ENCODE peak calls at places on chromosomes 6 and 20, in four cellular contexts. One of them, this sample, is unnamed.
A peak's percentile ranks its signal among the peaks of the same experiment; 100 is the strongest.

GRCh38 chr6:124223596-124223995 is 419.9 kb downstream of the NKAIN2 start:
- DNase-seq in HepG2: no peak
- DNase-seq in SK-N-SH: no peak
- DNase-seq in K562: no peak
- DNase-seq in this sample: no peak

GRCh38 chr20:37265152-37265551 is 3.5 kb upstream of the GHRH start:
- DNase-seq in K562: no peak
- DNase-seq in HepG2: no peak
- DNase-seq in SK-N-SH: no peak
- DNase-seq in this sample: no peak

GRCh38 chr20:62907377-62908317 is 18.7 kb downstream of the DIDO1 start:
- DNase-seq in K562: peak; percentile 42
- DNase-seq in SK-N-SH: peak; percentile 83
- DNase-seq in HepG2: peak; percentile 58
- DNase-seq in this sample: no peak

GRCh38 chr6:162184465-162184864 is 543.1 kb downstream of the PRKN start:
- DNase-seq in HepG2: no peak
- DNase-seq in SK-N-SH: no peak
- DNase-seq in K562: no peak
- DNase-seq in this sample: no peak

GRCh38 chr6:54194067-54194466 is 82.8 kb downstream of the MLIP start:
- DNase-seq in K562: no peak
- DNase-seq in HepG2: no peak
- DNase-seq in SK-N-SH: no peak
- DNase-seq in this sample: peak; percentile 70

GRCh38 chr6:87151471-87151785 is 3.9 kb upstream of the ZNF292 start:
- DNase-seq in HepG2: no peak
- DNase-seq in SK-N-SH: no peak
- DNase-seq in K562: no peak
- DNase-seq in this sample: no peak

GRCh38 chr6:77143659-77144447 is 319.4 kb downstream of the HTR1B start:
- DNase-seq in SK-N-SH: no peak
- DNase-seq in K562: no peak
- DNase-seq in HepG2: no peak
- DNase-seq in this sample: no peak

GRCh38 chr20:37519508-37520416 is 1.3 kb upstream of the NNAT start:
- DNase-seq in HepG2: peak; percentile 70
- DNase-seq in SK-N-SH: peak; percentile 68
- DNase-seq in K562: no peak
- DNase-seq in this sample: no peak

GRCh38 chr20:61487346-61488022 is 235.4 kb downstream of the CDH4 start:
- DNase-seq in SK-N-SH: no peak
- DNase-seq in HepG2: no peak
- DNase-seq in K562: no peak
- DNase-seq in this sample: no peak

GRCh38 chr6:106908386-106908840 is 66.1 kb downstream of the CD24 start:
- DNase-seq in K562: no peak
- DNase-seq in SK-N-SH: no peak
- DNase-seq in HepG2: no peak
- DNase-seq in this sample: no peak

GRCh38 chr20:60055740-60056139 is 97.5 kb downstream of the CDH26 start:
- DNase-seq in SK-N-SH: no peak
- DNase-seq in K562: no peak
- DNase-seq in HepG2: no peak
- DNase-seq in this sample: no peak

GRCh38 chr20:18719426-18719825 is 94.2 kb upstream of the SCP2D1 start:
- DNase-seq in K562: no peak
- DNase-seq in HepG2: no peak
- DNase-seq in SK-N-SH: no peak
- DNase-seq in this sample: no peak

GRCh38 chr6:157323924-157324276 is 581 bp upstream of the TMEM242 start:
- DNase-seq in SK-N-SH: peak; percentile 78
- DNase-seq in K562: peak; percentile 63
- DNase-seq in HepG2: peak; percentile 81
- DNase-seq in this sample: peak; percentile 45

GRCh38 chr20:56957737-56958553 is 308.5 kb downstream of the BMP7 start:
- DNase-seq in K562: no peak
- DNase-seq in SK-N-SH: peak; percentile 38
- DNase-seq in HepG2: no peak
- DNase-seq in this sample: no peak

GRCh38 chr6:72784581-72784980 is 162.7 kb downstream of the KCNQ5 start:
- DNase-seq in SK-N-SH: no peak
- DNase-seq in K562: no peak
- DNase-seq in HepG2: no peak
- DNase-seq in this sample: no peak

GRCh38 chr6:46895930-46896329 is 25.8 kb downstream of the ADGRF5 start:
- DNase-seq in K562: no peak
- DNase-seq in HepG2: no peak
- DNase-seq in SK-N-SH: no peak
- DNase-seq in this sample: no peak

GRCh38 chr6:111804627-111805235 is 68.5 kb downstream of the FYN start:
- DNase-seq in HepG2: no peak
- DNase-seq in SK-N-SH: no peak
- DNase-seq in K562: peak; percentile 80
- DNase-seq in this sample: no peak

GRCh38 chr6:147973806-147974205 is 368.8 kb upstream of the SASH1 start:
- DNase-seq in SK-N-SH: no peak
- DNase-seq in K562: no peak
- DNase-seq in HepG2: no peak
- DNase-seq in this sample: no peak

GRCh38 chr6:18226451-18226850 is 37.9 kb downstream of the DEK start:
- DNase-seq in K562: no peak
- DNase-seq in HepG2: no peak
- DNase-seq in SK-N-SH: no peak
- DNase-seq in this sample: no peak

GRCh38 chr20:32891491-32891890 is 32.8 kb downstream of the EFCAB8 start:
- DNase-seq in K562: no peak
- DNase-seq in SK-N-SH: no peak
- DNase-seq in HepG2: no peak
- DNase-seq in this sample: no peak

GRCh38 chr6:3732345-3733141 is 19.0 kb downstream of the PXDC1 start:
- DNase-seq in SK-N-SH: peak; percentile 82
- DNase-seq in HepG2: peak; percentile 64
- DNase-seq in K562: peak; percentile 77
- DNase-seq in this sample: no peak

GRCh38 chr6:130598021-130598989 is 228.9 kb upstream of the SMLR1 start:
- DNase-seq in K562: no peak
- DNase-seq in SK-N-SH: no peak
- DNase-seq in HepG2: no peak
- DNase-seq in this sample: no peak

GRCh38 chr20:63252157-63252780 is 2.0 kb downstream of the NKAIN4 start:
- DNase-seq in SK-N-SH: no peak
- DNase-seq in K562: no peak
- DNase-seq in HepG2: no peak
- DNase-seq in this sample: no peak

GRCh38 chr6:55433446-55434130 is 106.3 kb downstream of the GFRAL start:
- DNase-seq in K562: no peak
- DNase-seq in SK-N-SH: no peak
- DNase-seq in HepG2: no peak
- DNase-seq in this sample: no peak

GRCh38 chr6:110828396-110828795 is 13.1 kb upstream of the CDK19 start:
- DNase-seq in SK-N-SH: no peak
- DNase-seq in HepG2: no peak
- DNase-seq in K562: no peak
- DNase-seq in this sample: no peak

GRCh38 chr6:131803007-131803769 is 4.6 kb upstream of the ENPP1 start:
- DNase-seq in SK-N-SH: no peak
- DNase-seq in HepG2: no peak
- DNase-seq in K562: no peak
- DNase-seq in this sample: no peak

GRCh38 chr6:69780585-69781178 is 16.1 kb downstream of the LMBRD1 start:
- DNase-seq in K562: no peak
- DNase-seq in HepG2: peak; percentile 73
- DNase-seq in SK-N-SH: no peak
- DNase-seq in this sample: no peak

GRCh38 chr6:69775450-69775849 is 21.4 kb downstream of the LMBRD1 start:
- DNase-seq in HepG2: no peak
- DNase-seq in SK-N-SH: no peak
- DNase-seq in K562: no peak
- DNase-seq in this sample: no peak

GRCh38 chr6:69775941-69776340 is 20.9 kb downstream of the LMBRD1 start:
- DNase-seq in SK-N-SH: no peak
- DNase-seq in HepG2: peak; percentile 5
- DNase-seq in K562: no peak
- DNase-seq in this sample: no peak

GRCh38 chr6:69771158-69771906 is 25.5 kb downstream of the LMBRD1 start:
- DNase-seq in K562: peak; percentile 16
- DNase-seq in HepG2: no peak
- DNase-seq in SK-N-SH: no peak
- DNase-seq in this sample: no peak

DNA sequence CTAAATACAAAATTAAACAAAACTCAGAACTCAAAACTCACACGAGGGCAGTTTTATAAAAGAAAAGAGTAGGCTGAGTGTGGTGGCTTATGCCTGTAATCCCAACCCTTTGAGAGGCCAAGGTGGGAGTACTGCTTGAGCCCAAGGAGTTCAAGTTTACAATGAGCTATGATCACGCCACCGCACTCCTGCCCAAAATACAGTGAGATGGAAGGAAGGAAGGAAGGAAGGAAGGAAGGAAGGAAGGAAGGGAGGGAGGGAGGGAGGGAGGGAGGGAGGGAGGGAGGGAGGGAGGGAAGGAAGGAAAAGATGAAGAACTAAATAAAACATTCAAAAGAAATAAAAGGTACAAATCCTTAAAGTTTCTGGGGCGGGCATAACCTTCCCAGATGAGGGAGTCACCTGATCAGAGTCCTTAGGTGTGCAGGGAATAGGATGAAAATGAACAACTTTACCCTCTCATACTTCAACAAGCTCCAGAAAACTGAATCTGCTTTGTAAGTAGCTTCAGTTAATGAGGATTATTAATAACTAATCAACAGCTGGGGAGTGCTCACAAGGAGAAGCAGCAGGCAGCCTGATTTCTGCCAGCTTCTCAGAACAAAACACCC is 22.0 kb downstream of the LMBRD1 start:
- DNase-seq in K562: no peak
- DNase-seq in HepG2: no peak
- DNase-seq in SK-N-SH: no peak
- DNase-seq in this sample: no peak
- TF ChIP-seq ZBTB33 in K562: no peak
- TF ChIP-seq ZBTB33 in HepG2: no peak
- TF ChIP-seq ZBTB33 in SK-N-SH: no peak
- TF ChIP-seq ZBTB33 in this sample: no peak

DNA sequence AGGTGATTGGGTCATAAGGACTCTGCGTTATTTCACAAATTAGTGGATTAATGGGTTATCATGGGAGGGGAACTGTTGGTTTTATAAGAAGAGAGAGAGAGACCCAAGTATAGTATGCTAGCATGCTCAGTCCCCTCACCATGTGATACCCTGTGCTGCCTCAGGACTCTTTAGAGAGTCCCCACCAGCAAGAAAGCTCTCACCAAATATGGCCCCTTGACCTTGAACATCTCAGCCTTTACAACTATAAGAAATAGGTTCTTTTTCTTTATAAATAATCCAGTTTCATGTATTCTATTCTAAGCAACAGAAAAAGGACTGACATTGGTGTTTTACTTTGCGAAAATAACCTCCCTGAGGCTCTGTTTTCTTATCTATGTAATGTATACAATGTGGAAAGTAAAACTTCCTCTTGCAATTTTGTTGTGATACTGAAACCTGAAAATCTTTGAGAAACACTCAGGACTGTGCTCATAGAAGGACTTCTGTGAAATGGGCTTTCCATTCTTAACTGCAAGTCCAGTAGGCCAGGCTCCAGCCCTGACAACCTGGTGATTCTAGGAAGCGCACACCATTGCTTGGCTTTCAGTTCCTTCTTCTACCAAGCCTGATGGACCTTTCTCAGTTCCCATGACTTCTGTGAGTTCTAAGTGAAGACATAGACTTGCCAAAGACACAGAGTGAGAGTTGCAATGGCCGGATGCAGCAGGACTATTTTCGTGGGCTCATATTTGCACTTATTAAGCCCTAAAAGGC is 21.9 kb downstream of the SIRPD start:
- DNase-seq in HepG2: no peak
- DNase-seq in K562: no peak
- DNase-seq in SK-N-SH: no peak
- DNase-seq in this sample: no peak
- TF ChIP-seq ZBTB33 in HepG2: no peak
- TF ChIP-seq ZBTB33 in K562: no peak
- TF ChIP-seq ZBTB33 in SK-N-SH: no peak
- TF ChIP-seq ZBTB33 in this sample: no peak

DNA sequence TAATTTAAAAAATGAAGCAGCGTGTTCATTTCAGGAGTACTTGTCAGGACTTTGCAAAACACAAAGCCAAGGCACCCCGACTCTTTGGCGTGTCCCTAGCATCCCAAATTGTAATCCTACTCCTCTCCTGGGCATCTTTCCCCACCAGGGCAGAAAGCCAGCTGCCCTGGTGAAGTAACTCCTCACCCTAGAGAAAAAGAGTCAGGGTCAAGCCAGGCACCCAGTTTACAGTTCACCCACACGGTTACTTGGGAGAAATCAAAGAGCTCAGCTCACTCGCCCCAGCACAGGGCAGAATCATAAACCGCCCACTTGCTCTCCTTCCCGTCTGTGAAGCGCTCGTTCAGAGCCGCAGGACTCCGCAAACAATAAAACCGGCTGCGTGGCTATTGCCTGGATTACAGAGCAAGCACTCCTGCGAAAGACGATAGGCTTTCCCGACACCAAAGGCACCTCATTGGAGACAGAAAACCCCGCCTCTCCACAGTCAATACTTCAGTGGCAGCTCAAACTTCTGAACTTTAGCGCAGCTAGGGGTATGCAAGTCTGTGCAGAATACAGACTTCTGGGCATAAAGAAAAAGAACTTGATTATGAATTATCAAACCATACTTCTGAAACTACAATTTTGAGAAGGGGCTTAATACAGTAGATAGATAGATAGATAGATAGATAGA is 73.0 kb upstream of the NHSL1 start:
- DNase-seq in K562: no peak
- DNase-seq in SK-N-SH: no peak
- DNase-seq in HepG2: peak; percentile 97
- DNase-seq in this sample: no peak
- TF ChIP-seq ZBTB33 in K562: no peak
- TF ChIP-seq ZBTB33 in SK-N-SH: no peak
- TF ChIP-seq ZBTB33 in HepG2: peak; percentile 49
- TF ChIP-seq ZBTB33 in this sample: no peak

GRCh38 chr20:58713801-58714339 is 21.3 kb downstream of the NPEPL1 start:
- DNase-seq in SK-N-SH: peak; percentile 23
- DNase-seq in K562: no peak
- DNase-seq in HepG2: no peak
- DNase-seq in this sample: no peak
- TF ChIP-seq ZBTB33 in SK-N-SH: no peak
- TF ChIP-seq ZBTB33 in K562: no peak
- TF ChIP-seq ZBTB33 in HepG2: no peak
- TF ChIP-seq ZBTB33 in this sample: no peak

GRCh38 chr6:14880717-14881116 is 365.2 kb upstream of the JARID2 start:
- DNase-seq in SK-N-SH: no peak
- DNase-seq in K562: no peak
- DNase-seq in HepG2: no peak
- DNase-seq in this sample: no peak
- TF ChIP-seq ZBTB33 in SK-N-SH: no peak
- TF ChIP-seq ZBTB33 in K562: no peak
- TF ChIP-seq ZBTB33 in HepG2: no peak
- TF ChIP-seq ZBTB33 in this sample: no peak

GRCh38 chr6:143115698-143116097 is 55.0 kb downstream of the AIG1 start:
- DNase-seq in K562: no peak
- DNase-seq in SK-N-SH: no peak
- DNase-seq in HepG2: no peak
- DNase-seq in this sample: no peak
- TF ChIP-seq ZBTB33 in K562: no peak
- TF ChIP-seq ZBTB33 in SK-N-SH: no peak
- TF ChIP-seq ZBTB33 in HepG2: no peak
- TF ChIP-seq ZBTB33 in this sample: no peak

GRCh38 chr6:44254201-44254956 is 2.9 kb downstream of the SLC35B2 start:
- DNase-seq in SK-N-SH: no peak
- DNase-seq in K562: peak; percentile 45
- DNase-seq in HepG2: no peak
- DNase-seq in this sample: no peak
- TF ChIP-seq ZBTB33 in SK-N-SH: no peak
- TF ChIP-seq ZBTB33 in K562: no peak
- TF ChIP-seq ZBTB33 in HepG2: no peak
- TF ChIP-seq ZBTB33 in this sample: no peak